ENCODE peak calls at places on chromosomes 3 and 15, in five cellular contexts. G, R, F, Z and J are unnamed samples.

GRCh38 chr3:98812851-98813374 is 49.8 kb downstream of the ST3GAL6 start:
- DNase-seq in G (no peak), R (no peak), F (peak; percentile 28), Z (no peak), J (no peak)

GRCh38 chr3:113531826-113532697 is at the start of gene SIDT1:
- DNase-seq in G (no peak), R (no peak), F (peak; percentile 63), Z (no peak), J (peak; percentile 76)

GRCh38 chr3:30766522-30766921 is 127.9 kb downstream of the GADL1 start:
- DNase-seq in G (no peak), R (no peak), F (peak; percentile 12), Z (no peak), J (no peak)

GRCh38 chr15:91857772-91858171 is 4.3 kb downstream of the SLCO3A1 start:
- DNase-seq in G (no peak), R (no peak), F (no peak), Z (no peak), J (no peak)

GRCh38 chr3:62558549-62559112 is 185.3 kb upstream of the FEZF2 start:
- DNase-seq in G (no peak), R (no peak), F (no peak), Z (peak; percentile 57), J (no peak)

GRCh38 chr15:92882697-92883642 is 17.2 kb upstream of the CHD2 start:
- DNase-seq in G (no peak), R (peak; percentile 79), F (no peak), Z (no peak), J (peak; percentile 78)

GRCh38 chr15:63601727-63602185 is 4.6 kb downstream of the FBXL22 start:
- DNase-seq in G (no peak), R (no peak), F (peak; percentile 33), Z (no peak), J (no peak)

GRCh38 chr3:41164776-41165175 is 34.5 kb upstream of the CTNNB1 start:
- DNase-seq in G (no peak), R (no peak), F (no peak), Z (no peak), J (no peak)

GRCh38 chr3:153209596-153209995 is 47.6 kb downstream of the RAP2B start:
- DNase-seq in G (no peak), R (no peak), F (no peak), Z (peak; percentile 81), J (peak; percentile 85)

GRCh38 chr3:20141306-20141705 is 44.7 kb downstream of the SGO1 start:
- DNase-seq in G (no peak), R (no peak), F (no peak), Z (no peak), J (no peak)

GRCh38 chr15:41955100-41955499 is 17.3 kb downstream of the EHD4 start:
- DNase-seq in G (no peak), R (no peak), F (no peak), Z (no peak), J (no peak)

GRCh38 chr3:48929358-48930035 is 10.9 kb downstream of the ARIH2 start:
- DNase-seq in G (no peak), R (no peak), F (no peak), Z (no peak), J (no peak)

GRCh38 chr15:74642328-74642723 is 26.7 kb downstream of the CLK3 start:
- DNase-seq in G (no peak), R (no peak), F (no peak), Z (no peak), J (no peak)

GRCh38 chr15:39171944-39172368 is 408.9 kb upstream of the THBS1 start:
- DNase-seq in G (no peak), R (peak; percentile 79), F (peak; percentile 21), Z (peak; percentile 80), J (no peak)

GRCh38 chr3:32280262-32280910 is 41.9 kb downstream of the CMTM8 start:
- DNase-seq in G (no peak), R (no peak), F (no peak), Z (no peak), J (no peak)

GRCh38 chr3:178244653-178245384 is 291.4 kb upstream of the KCNMB2 start:
- DNase-seq in G (no peak), R (no peak), F (no peak), Z (no peak), J (no peak)

GRCh38 chr15:71683401-71684274 is 126.7 kb upstream of the NR2E3 start:
- DNase-seq in G (no peak), R (no peak), F (no peak), Z (no peak), J (no peak)

GRCh38 chr3:132723551-132723950 is 1.3 kb upstream of the NPHP3 start:
- DNase-seq in G (no peak), R (no peak), F (no peak), Z (no peak), J (no peak)

GRCh38 chr3:98519351-98519750 is 3.4 kb downstream of the CLDND1 start:
- DNase-seq in G (no peak), R (no peak), F (no peak), Z (no peak), J (no peak)

GRCh38 chr3:112734718-112735350 is 93.9 kb upstream of the CCDC80 start:
- DNase-seq in G (peak; percentile 31), R (no peak), F (no peak), Z (peak; percentile 75), J (no peak)

GRCh38 chr3:176663376-176663775 is 533.9 kb downstream of the TBL1XR1 start:
- DNase-seq in G (no peak), R (no peak), F (no peak), Z (no peak), J (no peak)

GRCh38 chr3:48594431-48595049 is 589 bp downstream of the COL7A1 start:
- DNase-seq in G (no peak), R (no peak), F (no peak), Z (no peak), J (no peak)

GRCh38 chr15:82999905-83000671 is 11.4 kb downstream of the C15orf40 start:
- DNase-seq in G (no peak), R (no peak), F (peak; percentile 29), Z (no peak), J (no peak)

GRCh38 chr3:30752961-30753360 is 141.5 kb downstream of the GADL1 start:
- DNase-seq in G (no peak), R (no peak), F (no peak), Z (no peak), J (no peak)

GRCh38 chr3:33877187-33877586 is 78.8 kb downstream of the PDCD6IP start:
- DNase-seq in G (no peak), R (no peak), F (no peak), Z (no peak), J (no peak)

GRCh38 chr3:60240558-60240957 is 1010.7 kb downstream of the FHIT start:
- DNase-seq in G (no peak), R (no peak), F (no peak), Z (peak; percentile 13), J (no peak)

GRCh38 chr15:63474810-63475316 is 29.5 kb upstream of the USP3 start:
- DNase-seq in G (no peak), R (no peak), F (no peak), Z (no peak), J (peak; percentile 63)

GRCh38 chr15:88166330-88166993 is 90.1 kb downstream of the NTRK3 start:
- DNase-seq in G (no peak), R (peak; percentile 85), F (no peak), Z (peak; percentile 30), J (no peak)

GRCh38 chr3:129490273-129490675 is 38.2 kb upstream of the RHO start:
- DNase-seq in G (no peak), R (peak; percentile 92), F (peak; percentile 86), Z (peak; percentile 77), J (peak; percentile 92)

GRCh38 chr3:44359146-44359751 is 20.7 kb downstream of the TCAIM start:
- DNase-seq in G (no peak), R (no peak), F (no peak), Z (peak; percentile 62), J (no peak)

GRCh38 chr3:78268716-78269668 is 1229.1 kb downstream of the ROBO2 start:
- DNase-seq in G (no peak), R (no peak), F (no peak), Z (no peak), J (no peak)

GRCh38 chr3:162512488-162512887 is 1015.9 kb downstream of the OTOL1 start:
- DNase-seq in G (no peak), R (no peak), F (no peak), Z (no peak), J (no peak)

GRCh38 chr3:123584284-123584987 is 417 bp downstream of the HACD2 start:
- DNase-seq in G (no peak), R (peak; percentile 86), F (no peak), Z (no peak), J (peak; percentile 82)

GRCh38 chr15:76101655-76102054 is 41.9 kb downstream of the TMEM266 start:
- DNase-seq in G (no peak), R (no peak), F (no peak), Z (no peak), J (no peak)

GRCh38 chr3:169618894-169619792 is 44.4 kb downstream of the MECOM start:
- DNase-seq in G (no peak), R (no peak), F (no peak), Z (no peak), J (no peak)

GRCh38 chr3:49906004-49906860 is 2.6 kb upstream of the MST1R start:
- DNase-seq in G (no peak), R (peak; percentile 87), F (peak; percentile 75), Z (no peak), J (no peak)

GRCh38 chr15:30872341-30872748 is 31.4 kb upstream of the FAN1 start:
- DNase-seq in G (no peak), R (no peak), F (no peak), Z (no peak), J (no peak)